ENCODE peak calls at places on chromosomes 7 and 10, in seven cellular contexts. T is colonic mucosa, A is MM.1S, Y is pancreas, V is GM20000, Z is HCT116, O is cardiac muscle cell. G is an unnamed sample.

GRCh38 chr10:42812028-42812427 is 29.4 kb downstream of the BMS1 start:
- DNase-seq in O (no peak), T (no peak), A (no peak), Z (no peak), V (no peak), Y (no peak), G (no peak)

GRCh38 chr7:134891262-134892001 is 94.9 kb upstream of the AGBL3 start:
- DNase-seq in O (peak), Z (peak), A (peak), V (no peak), T (peak), Y (peak), G (no peak)

GRCh38 chr10:63703113-63703670 is 182.0 kb downstream of the REEP3 start:
- DNase-seq in O (no peak), Y (peak), T (no peak), A (no peak), V (no peak), Z (peak), G (no peak)

GRCh38 chr10:44955408-44956070 is 4.1 kb upstream of the RASSF4 start:
- DNase-seq in Y (peak), T (peak), V (no peak), O (no peak), Z (no peak), A (no peak), G (no peak)

GRCh38 chr7:158392251-158392650 is 195.4 kb downstream of the PTPRN2 start:
- DNase-seq in A (no peak), V (no peak), Y (no peak), Z (no peak), O (no peak), T (no peak), G (no peak)

GRCh38 chr10:61786728-61787127 is 114.8 kb upstream of the ARID5B start:
- DNase-seq in O (no peak), Y (no peak), V (peak), T (no peak), A (peak), Z (peak), G (peak)

GRCh38 chr7:16803881-16804673 is 722 bp downstream of the AGR2 start:
- DNase-seq in O (no peak), Z (no peak), Y (no peak), A (no peak), V (no peak), T (no peak), G (no peak)

GRCh38 chr10:80191589-80192270 is 13.6 kb downstream of the ANXA11 start:
- DNase-seq in Y (peak), O (no peak), T (peak), Z (no peak), A (peak), V (no peak), G (peak)

GRCh38 chr10:21061184-21061583 is 164.1 kb upstream of the NEBL start:
- DNase-seq in A (no peak), O (no peak), Z (no peak), Y (no peak), V (no peak), T (no peak), G (no peak)

GRCh38 chr7:103778929-103779328 is 210.5 kb downstream of the RELN start:
- DNase-seq in Y (no peak), T (no peak), Z (no peak), O (no peak), A (no peak), V (no peak), G (no peak)
- TF ChIP-seq CTCF in Y (no peak), T (no peak), Z (no peak), O (no peak), A (no peak), V (no peak), G (no peak)

DNA sequence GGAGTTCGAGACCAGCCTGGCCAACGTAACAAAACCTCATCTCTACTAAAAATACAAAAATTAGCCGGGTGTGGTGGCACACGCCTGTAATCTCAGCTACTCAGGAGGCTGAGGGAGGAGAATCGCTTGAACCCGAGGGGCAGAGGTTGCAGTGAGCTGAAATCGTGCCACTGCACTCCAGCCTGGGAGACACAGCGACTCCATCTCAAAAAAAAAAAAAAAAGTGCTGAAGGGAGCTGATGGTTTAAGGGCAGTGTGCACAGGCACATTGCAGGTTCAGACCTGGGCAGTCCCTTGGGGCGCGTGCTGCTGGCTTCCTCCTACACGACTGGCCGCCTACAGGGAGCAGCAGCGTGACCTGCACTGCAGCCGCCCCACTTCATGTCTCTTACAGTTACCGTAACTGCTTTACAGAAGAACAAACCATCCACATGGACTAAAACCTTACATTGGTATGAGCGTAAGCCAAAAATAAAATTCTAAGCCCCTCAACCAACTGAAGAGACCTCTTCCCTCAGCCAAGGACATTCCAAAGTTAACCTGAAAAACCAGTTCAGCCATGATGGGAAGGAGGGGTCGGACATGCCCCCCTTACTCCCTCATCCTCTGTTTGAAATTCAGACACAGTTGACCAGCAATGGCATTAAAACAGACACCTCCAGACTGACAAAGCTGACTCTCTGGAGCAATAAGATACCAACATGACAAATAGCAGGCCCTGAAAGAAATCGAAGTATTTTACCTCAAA is 262.2 kb downstream of the ZMYND11 start:
- DNase-seq in T (no peak), Y (no peak), O (no peak), V (no peak), Z (no peak), A (no peak), G (no peak)
- TF ChIP-seq CTCF in T (no peak), Y (no peak), O (no peak), V (no peak), Z (no peak), A (no peak), G (no peak)

GRCh38 chr10:77428776-77429395 is 208.7 kb downstream of the KCNMA1 start:
- DNase-seq in O (peak), T (peak), Y (peak), V (no peak), Z (peak), A (no peak), G (peak)
- TF ChIP-seq CTCF in O (peak), T (peak), Y (peak), V (peak), Z (peak), A (peak), G (peak)

DNA sequence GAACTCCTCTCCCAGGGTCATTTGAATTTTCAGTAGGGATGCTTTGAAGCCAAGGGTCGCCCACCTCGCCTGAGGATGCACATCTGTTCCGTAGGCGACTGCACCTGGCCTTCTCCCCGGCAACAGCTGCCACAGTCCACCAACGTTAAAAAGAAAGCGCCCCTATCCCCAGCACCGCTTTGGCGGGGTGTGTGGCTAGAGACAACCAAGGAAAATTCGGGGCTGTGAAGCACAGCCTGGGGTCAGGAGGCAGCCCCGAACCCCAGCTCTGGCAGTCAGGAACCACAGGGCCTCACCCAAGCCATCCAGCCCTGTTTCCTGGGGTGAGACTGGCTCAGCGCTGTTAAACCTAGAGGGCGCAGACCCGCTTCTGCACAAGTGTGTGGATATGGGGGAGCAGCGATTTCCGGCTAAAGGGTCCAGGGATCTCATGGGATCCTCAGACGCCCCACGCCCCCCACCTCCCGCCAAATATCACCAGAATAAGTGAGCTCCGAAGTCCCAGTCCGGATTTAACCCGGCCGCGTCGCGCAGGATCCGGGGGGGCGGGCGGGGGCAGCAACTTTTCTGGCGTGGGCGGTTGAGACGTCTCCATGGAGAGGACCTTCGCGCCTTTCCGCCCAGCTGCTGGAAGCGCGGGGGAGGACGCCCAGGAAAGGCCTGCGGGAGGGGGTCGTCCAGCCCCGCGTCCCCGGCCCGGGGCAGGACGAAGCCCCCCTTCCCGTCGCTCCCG is 821 bp downstream of the ZC3HAV1L start:
- DNase-seq in T (peak), O (no peak), V (peak), Y (peak), A (no peak), Z (no peak), G (peak)
- TF ChIP-seq CTCF in T (no peak), O (peak), V (no peak), Y (no peak), A (no peak), Z (no peak), G (no peak)

GRCh38 chr7:73994761-73995160 is 33.2 kb upstream of the ELN start:
- DNase-seq in Z (no peak), O (no peak), V (no peak), T (no peak), Y (no peak), A (no peak), G (no peak)
- TF ChIP-seq CTCF in Z (no peak), O (no peak), V (no peak), T (no peak), Y (no peak), A (no peak), G (no peak)

GRCh38 chr7:92404170-92404614 is 43.1 kb upstream of the GATAD1 start:
- DNase-seq in T (no peak), O (no peak), V (no peak), Y (no peak), Z (no peak), A (no peak), G (peak)
- TF ChIP-seq CTCF in T (no peak), O (peak), V (no peak), Y (no peak), Z (peak), A (no peak), G (no peak)

GRCh38 chr10:71211759-71212248 is 566 bp upstream of the UNC5B start:
- DNase-seq in O (no peak), A (no peak), Z (no peak), T (no peak), V (no peak), Y (no peak), G (no peak)

GRCh38 chr10:71211053-71211452 is 1.3 kb upstream of the UNC5B start:
- DNase-seq in Y (no peak), T (no peak), Z (no peak), A (no peak), V (no peak), O (no peak), G (no peak)

GRCh38 chr10:71213127-71213616 is 802 bp downstream of the UNC5B start:
- DNase-seq in A (peak), Y (peak), V (peak), O (peak), Z (peak), T (peak), G (peak)

GRCh38 chr10:71213761-71214440 is 1.5 kb downstream of the UNC5B start:
- DNase-seq in T (peak), Y (no peak), A (no peak), V (peak), Z (no peak), O (peak), G (no peak)

GRCh38 chr10:71212249-71213126 is at the start of gene UNC5B:
- DNase-seq in A (peak), T (peak), Z (peak), Y (peak), O (peak), V (peak), G (peak)
- TF ChIP-seq CTCF in A (no peak), T (no peak), Z (peak), Y (no peak), O (peak), V (no peak), G (no peak)

GRCh38 chr7:155007947-155008346 is 5.0 kb upstream of the PAXIP1 start:
- DNase-seq in T (no peak), Y (no peak), V (peak), Z (peak), A (peak), O (peak), G (peak)
- TF ChIP-seq CTCF in T (no peak), Y (no peak), V (peak), Z (peak), A (peak), O (peak), G (peak)

GRCh38 chr10:118341678-118342637 is at the start of gene FAM204A:
- DNase-seq in V (peak), T (peak), Y (peak), Z (peak), A (peak), O (peak), G (peak)
- TF ChIP-seq CTCF in V (no peak), T (no peak), Y (no peak), Z (no peak), A (no peak), O (no peak), G (no peak)

GRCh38 chr7:4235596-4235995 is 446.5 kb upstream of the FOXK1 start:
- DNase-seq in T (no peak), A (no peak), Z (no peak), V (no peak), O (no peak), Y (no peak), G (no peak)

GRCh38 chr7:4239991-4240812 is 441.9 kb upstream of the FOXK1 start:
- DNase-seq in A (no peak), Y (no peak), Z (no peak), V (no peak), O (no peak), T (no peak), G (no peak)

GRCh38 chr7:4236389-4236788 is 445.7 kb upstream of the FOXK1 start:
- DNase-seq in T (no peak), Z (no peak), Y (no peak), A (no peak), V (no peak), O (no peak), G (no peak)

GRCh38 chr7:4238861-4239260 is 443.2 kb upstream of the FOXK1 start:
- DNase-seq in T (no peak), Z (no peak), A (no peak), Y (no peak), V (no peak), O (no peak), G (no peak)

GRCh38 chr7:4237296-4238235 is 444.5 kb upstream of the FOXK1 start:
- DNase-seq in T (no peak), Y (no peak), Z (no peak), V (no peak), A (no peak), O (no peak), G (no peak)
- TF ChIP-seq CTCF in T (no peak), Y (no peak), Z (no peak), V (no peak), A (no peak), O (no peak), G (no peak)

G was measured in activated CD8-positive, alpha-beta T cell treated with anti-CD3 and anti-CD28 coated beads for 36 hours.